ENCODE peak calls at places on chromosomes 5 and 9, in eight cellular contexts. V, P, J, B, W, T, K and S are unnamed samples.
A peak's percentile ranks its signal among the peaks of the same experiment; 100 is the strongest.

GRCh38 chr9:86749530-86750275 is 197.6 kb downstream of the GAS1 start:
- DNase-seq in P (peak; percentile 94), K (no peak), J (no peak), W (no peak), T (no peak), B (no peak), V (no peak), S (no peak)

GRCh38 chr5:527646-528591 is 3.7 kb upstream of the SLC9A3 start:
- DNase-seq in P (no peak), B (no peak), K (no peak), W (no peak), V (no peak), T (no peak), J (no peak), S (no peak)

GRCh38 chr5:10700516-10700915 is 60.5 kb downstream of the DAP start:
- DNase-seq in B (no peak), T (no peak), W (no peak), V (no peak), P (no peak), K (no peak), J (no peak), S (no peak)

GRCh38 chr5:139462582-139463276 is at the start of gene ECSCR:
- DNase-seq in B (no peak), K (no peak), W (no peak), T (no peak), P (no peak), J (no peak), V (no peak), S (peak; percentile 73)

GRCh38 chr9:91660295-91660589 is 236.6 kb upstream of the NFIL3 start:
- DNase-seq in K (no peak), J (no peak), T (no peak), W (no peak), B (no peak), P (no peak), V (no peak), S (no peak)

GRCh38 chr5:125232779-125233230 is 486.4 kb upstream of the ZNF608 start:
- DNase-seq in B (no peak), P (peak; percentile 86), J (no peak), V (no peak), W (peak; percentile 3), K (no peak), T (no peak), S (no peak)

GRCh38 chr9:2281803-2282185 is 266.6 kb downstream of the SMARCA2 start:
- DNase-seq in J (no peak), W (no peak), K (no peak), B (no peak), T (no peak), P (peak; percentile 31), V (no peak), S (no peak)

GRCh38 chr5:127683006-127683405 is 20.2 kb upstream of the CCDC192 start:
- DNase-seq in B (no peak), P (no peak), K (no peak), J (no peak), T (no peak), W (no peak), V (no peak), S (no peak)

GRCh38 chr9:130535818-130536521 is 43.4 kb upstream of the FUBP3 start:
- DNase-seq in T (no peak), B (peak; percentile 53), P (peak; percentile 60), K (no peak), V (no peak), W (no peak), J (no peak), S (no peak)

GRCh38 chr5:93162201-93162654 is 418.8 kb downstream of the NR2F1-AS1 start:
- DNase-seq in T (no peak), P (no peak), W (no peak), B (no peak), V (no peak), K (peak; percentile 84), J (no peak), S (peak; percentile 27)

GRCh38 chr9:125594211-125594610 is 112.8 kb downstream of the MAPKAP1 start:
- DNase-seq in J (no peak), B (no peak), T (no peak), W (no peak), K (no peak), V (no peak), P (no peak), S (no peak)

GRCh38 chr5:78060421-78060820 is 234.1 kb downstream of the AP3B1 start:
- DNase-seq in W (no peak), T (no peak), K (no peak), V (no peak), J (no peak), P (peak; percentile 83), B (no peak), S (no peak)

GRCh38 chr5:135504376-135504775 is 31.4 kb downstream of the NEUROG1 start:
- DNase-seq in P (no peak), W (no peak), K (no peak), B (no peak), J (no peak), T (no peak), V (no peak), S (no peak)

GRCh38 chr9:38081356-38082108 is 12.5 kb upstream of the SHB start:
- DNase-seq in P (no peak), K (no peak), B (no peak), V (no peak), T (no peak), W (no peak), J (peak; percentile 52), S (no peak)

GRCh38 chr9:38622083-38622674 is 1.8 kb upstream of the ANKRD18A start:
- DNase-seq in W (peak; percentile 48), V (peak; percentile 81), K (no peak), J (no peak), T (no peak), B (no peak), P (no peak), S (peak; percentile 28)

GRCh38 chr5:98513378-98513777 is 260.1 kb upstream of the RGMB start:
- DNase-seq in T (no peak), W (peak; percentile 52), J (no peak), V (no peak), P (no peak), K (no peak), B (no peak), S (no peak)

GRCh38 chr5:98510111-98510510 is 263.4 kb upstream of the RGMB start:
- DNase-seq in T (peak; percentile 50), K (no peak), P (peak; percentile 38), W (peak; percentile 31), V (no peak), B (no peak), J (no peak), S (no peak)

GRCh38 chr5:98514106-98514665 is 259.3 kb upstream of the RGMB start:
- DNase-seq in J (no peak), B (no peak), P (no peak), V (no peak), K (no peak), W (no peak), T (no peak), S (no peak)

GRCh38 chr5:98510601-98511000 is 262.9 kb upstream of the RGMB start:
- DNase-seq in K (no peak), T (no peak), B (no peak), P (no peak), V (no peak), J (no peak), W (no peak), S (no peak)
- H3K27ac ChIP-seq in K (no peak overlapping the region), T (no peak overlapping the region), B (no peak overlapping the region), P (no peak overlapping the region), V (no peak overlapping the region), J (no peak overlapping the region), W (no peak overlapping the region), S (no peak overlapping the region)

DNA sequence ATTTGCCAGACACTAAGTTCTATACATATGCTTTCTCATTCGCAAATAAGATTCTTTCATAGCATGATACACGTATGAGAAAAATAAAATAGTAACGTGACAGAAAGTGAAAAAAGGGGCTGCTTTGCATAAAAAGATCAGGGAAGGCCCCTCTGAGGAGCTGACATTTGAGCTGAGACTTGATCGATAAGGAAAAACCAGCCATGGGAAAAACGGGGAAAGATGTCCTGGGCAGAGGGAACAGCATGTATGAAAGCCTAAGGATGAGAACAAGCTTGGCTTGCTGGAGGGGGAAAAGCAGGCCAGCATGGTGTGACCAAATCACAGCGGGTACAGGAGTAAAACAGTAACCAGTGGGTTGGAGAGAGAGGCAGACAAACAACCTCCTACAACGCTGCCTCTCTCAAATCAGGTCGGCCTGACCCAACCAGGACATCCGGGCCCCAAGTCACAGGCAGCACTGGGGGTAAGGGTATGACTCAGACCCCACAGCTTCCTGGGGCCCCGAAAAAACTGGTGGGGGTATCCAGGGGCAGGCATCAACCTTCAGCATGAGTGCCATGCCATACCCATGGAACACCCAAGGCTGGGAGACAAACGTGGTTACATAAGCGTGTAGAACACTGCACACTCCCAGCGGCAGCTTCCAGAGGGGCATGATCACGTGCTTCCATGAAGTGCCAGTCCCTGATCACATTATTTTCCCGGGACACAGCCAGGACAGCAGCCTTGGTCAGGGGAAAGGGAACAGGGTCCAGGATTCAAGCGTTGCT is 2.2 kb downstream of the TNIP1 start:
- DNase-seq in K (no peak), V (no peak), B (no peak), P (no peak), J (no peak), T (peak; percentile 79), W (peak; percentile 54), S (no peak)
- TF ChIP-seq POLR2A in K (no peak), V (no peak), B (no peak), P (no peak), J (no peak), T (no peak), W (no peak), S (no peak)

DNA sequence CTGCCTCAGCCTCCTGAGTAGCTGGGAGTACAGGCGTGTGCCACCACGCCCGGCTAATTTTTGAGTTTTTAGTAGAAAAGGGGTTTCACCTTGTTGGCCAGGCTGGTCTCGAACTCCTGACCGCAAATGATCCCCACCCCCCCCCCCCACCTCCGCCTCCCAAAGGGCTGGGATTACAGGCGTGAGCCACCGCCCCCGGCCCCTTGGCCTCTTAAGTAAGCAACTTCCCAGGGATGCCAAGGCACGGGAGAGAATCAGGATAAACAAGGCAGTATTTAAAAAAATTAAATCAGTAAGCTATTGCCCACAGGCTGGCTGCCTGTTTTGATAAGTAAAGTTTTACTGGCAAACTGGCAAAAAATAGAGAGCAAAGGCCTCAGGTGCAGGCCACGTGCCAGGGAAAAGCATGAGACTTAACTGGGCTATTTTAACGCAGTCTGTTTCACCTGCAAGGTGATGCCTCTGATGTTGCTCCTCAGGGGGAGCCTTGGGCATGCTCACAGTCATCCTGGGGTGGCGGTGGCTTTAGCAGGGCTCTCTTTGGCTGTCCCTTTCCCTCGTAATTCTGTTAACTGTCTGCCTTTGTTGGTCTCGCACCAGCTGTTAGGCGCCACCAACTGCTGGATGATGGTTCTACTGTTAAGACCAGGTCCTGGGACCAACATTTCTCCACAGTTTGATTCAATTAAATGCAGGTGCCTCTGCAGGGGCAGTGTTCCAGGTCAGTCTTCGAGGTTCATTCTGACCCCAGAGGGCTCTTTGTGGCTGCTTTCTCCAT is 19.4 kb upstream of the RNF130 start:
- DNase-seq in P (peak; percentile 14), B (no peak), W (peak; percentile 69), V (peak; percentile 75), T (peak; percentile 59), J (no peak), K (peak; percentile 64), S (no peak)
- H3K4me3 ChIP-seq in P (peak overlapping the region; percentile 50), B (peak overlapping the region; percentile 45), W (no peak overlapping the region), V (peak overlapping the region; percentile 49), T (peak overlapping the region; percentile 53), J (peak overlapping the region; percentile 51), K (peak overlapping the region; percentile 22), S (peak overlapping the region; percentile 43)

DNA sequence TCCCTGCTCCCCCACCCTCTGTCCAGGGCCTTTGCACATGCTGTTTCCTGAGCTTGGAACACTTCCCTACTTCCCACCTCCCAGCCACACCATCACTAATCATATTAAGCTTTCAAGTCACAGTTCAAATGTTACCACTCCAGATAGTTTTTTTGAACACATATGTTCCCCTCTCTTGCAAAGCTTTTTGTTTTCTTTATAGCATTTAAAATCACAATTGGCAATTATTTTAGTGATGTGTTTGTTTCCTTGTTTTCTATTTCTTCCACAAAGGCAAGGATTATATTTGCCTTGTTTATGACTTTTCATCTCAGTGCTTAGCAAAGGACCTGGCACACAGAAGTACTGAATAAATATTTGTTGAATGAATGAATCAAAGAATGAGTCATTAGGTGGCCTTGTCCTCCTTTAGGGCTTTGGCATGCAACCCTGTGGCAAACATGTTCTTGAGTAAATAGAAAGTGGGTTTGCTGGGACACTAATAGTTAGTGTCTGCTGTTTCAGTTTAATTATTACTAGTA is 386.8 kb downstream of the FGF10 start:
- DNase-seq in K (peak; percentile 2), J (no peak), P (peak; percentile 37), V (peak; percentile 61), T (no peak), B (no peak), W (peak; percentile 92), S (no peak)
- H3K27ac ChIP-seq in K (no peak overlapping the region), J (no peak overlapping the region), P (peak overlapping the region; percentile 87), V (no peak overlapping the region), T (no peak overlapping the region), B (no peak overlapping the region), W (peak overlapping the region; percentile 83), S (no peak overlapping the region)